ENCODE peak calls at places on chromosomes 12 and 14, in eight cellular contexts. One of them, this sample, is unnamed.

GRCh38 chr12:52201520-52201839 is 9.7 kb upstream of the KRT80 start:
- DNase-seq in NCI-H748 treated with DMSO at 0.1 percent for 48 hours: no peak
- DNase-seq in posterior cingulate gyrus: peak; percentile 12
- DNase-seq in dermis microvascular lymphatic vessel endothelial cell: no peak
- DNase-seq in HCEC 1CT: no peak
- DNase-seq in activated naive CD8-positive, alpha-beta T cell treated with anti-CD3 and anti-CD28 coated beads, Interleukin-2, amount 50 U/mL, for 24 hours: no peak
- DNase-seq in AG08396: no peak
- DNase-seq in stromal cell of bone marrow: no peak
- DNase-seq in this sample: no peak

GRCh38 chr12:55927588-55928502 is at the start of gene PYM1:
- DNase-seq in NCI-H748 treated with DMSO at 0.1 percent for 48 hours: peak; percentile 47
- DNase-seq in posterior cingulate gyrus: peak; percentile 94
- DNase-seq in dermis microvascular lymphatic vessel endothelial cell: peak; percentile 73
- DNase-seq in HCEC 1CT: peak; percentile 73
- DNase-seq in activated naive CD8-positive, alpha-beta T cell treated with anti-CD3 and anti-CD28 coated beads, Interleukin-2, amount 50 U/mL, for 24 hours: peak; percentile 73
- DNase-seq in AG08396: peak; percentile 72
- DNase-seq in stromal cell of bone marrow: peak; percentile 32
- DNase-seq in this sample: peak; percentile 97

GRCh38 chr12:48028541-48029400 is 24.5 kb upstream of the COL2A1 start:
- DNase-seq in NCI-H748 treated with DMSO at 0.1 percent for 48 hours: no peak
- DNase-seq in posterior cingulate gyrus: no peak
- DNase-seq in dermis microvascular lymphatic vessel endothelial cell: no peak
- DNase-seq in HCEC 1CT: no peak
- DNase-seq in activated naive CD8-positive, alpha-beta T cell treated with anti-CD3 and anti-CD28 coated beads, Interleukin-2, amount 50 U/mL, for 24 hours: no peak
- DNase-seq in AG08396: no peak
- DNase-seq in stromal cell of bone marrow: no peak
- DNase-seq in this sample: peak; percentile 93

GRCh38 chr14:29527286-29527685 is 400.4 kb downstream of the PRKD1 start:
- DNase-seq in NCI-H748 treated with DMSO at 0.1 percent for 48 hours: no peak
- DNase-seq in posterior cingulate gyrus: no peak
- DNase-seq in dermis microvascular lymphatic vessel endothelial cell: no peak
- DNase-seq in HCEC 1CT: no peak
- DNase-seq in activated naive CD8-positive, alpha-beta T cell treated with anti-CD3 and anti-CD28 coated beads, Interleukin-2, amount 50 U/mL, for 24 hours: no peak
- DNase-seq in AG08396: no peak
- DNase-seq in stromal cell of bone marrow: no peak
- DNase-seq in this sample: no peak

GRCh38 chr14:53890611-53891091 is 66.0 kb downstream of the BMP4 start:
- DNase-seq in NCI-H748 treated with DMSO at 0.1 percent for 48 hours: no peak
- DNase-seq in posterior cingulate gyrus: no peak
- DNase-seq in dermis microvascular lymphatic vessel endothelial cell: peak; percentile 96
- DNase-seq in HCEC 1CT: no peak
- DNase-seq in activated naive CD8-positive, alpha-beta T cell treated with anti-CD3 and anti-CD28 coated beads, Interleukin-2, amount 50 U/mL, for 24 hours: no peak
- DNase-seq in AG08396: peak; percentile 20
- DNase-seq in stromal cell of bone marrow: no peak
- DNase-seq in this sample: peak; percentile 96

GRCh38 chr14:24673059-24673458 is 39.1 kb upstream of the GZMB start:
- DNase-seq in NCI-H748 treated with DMSO at 0.1 percent for 48 hours: no peak
- DNase-seq in posterior cingulate gyrus: no peak
- DNase-seq in dermis microvascular lymphatic vessel endothelial cell: no peak
- DNase-seq in HCEC 1CT: no peak
- DNase-seq in activated naive CD8-positive, alpha-beta T cell treated with anti-CD3 and anti-CD28 coated beads, Interleukin-2, amount 50 U/mL, for 24 hours: peak; percentile 16
- DNase-seq in AG08396: no peak
- DNase-seq in stromal cell of bone marrow: no peak
- DNase-seq in this sample: no peak

GRCh38 chr14:101732128-101732527 is 29.4 kb upstream of the PPP2R5C start:
- DNase-seq in NCI-H748 treated with DMSO at 0.1 percent for 48 hours: no peak
- DNase-seq in posterior cingulate gyrus: no peak
- DNase-seq in dermis microvascular lymphatic vessel endothelial cell: no peak
- DNase-seq in HCEC 1CT: no peak
- DNase-seq in activated naive CD8-positive, alpha-beta T cell treated with anti-CD3 and anti-CD28 coated beads, Interleukin-2, amount 50 U/mL, for 24 hours: no peak
- DNase-seq in AG08396: no peak
- DNase-seq in stromal cell of bone marrow: no peak
- DNase-seq in this sample: peak; percentile 20

GRCh38 chr12:106296179-106296877 is 6.2 kb upstream of the TCP11L2 start:
- DNase-seq in NCI-H748 treated with DMSO at 0.1 percent for 48 hours: no peak
- DNase-seq in posterior cingulate gyrus: no peak
- DNase-seq in dermis microvascular lymphatic vessel endothelial cell: peak; percentile 29
- DNase-seq in HCEC 1CT: peak; percentile 84
- DNase-seq in activated naive CD8-positive, alpha-beta T cell treated with anti-CD3 and anti-CD28 coated beads, Interleukin-2, amount 50 U/mL, for 24 hours: no peak
- DNase-seq in AG08396: peak; percentile 70
- DNase-seq in stromal cell of bone marrow: peak; percentile 53
- DNase-seq in this sample: peak; percentile 15

GRCh38 chr12:130973109-130973508 is 19.4 kb downstream of the ADGRD1 start:
- DNase-seq in NCI-H748 treated with DMSO at 0.1 percent for 48 hours: no peak
- DNase-seq in posterior cingulate gyrus: no peak
- DNase-seq in dermis microvascular lymphatic vessel endothelial cell: no peak
- DNase-seq in HCEC 1CT: no peak
- DNase-seq in activated naive CD8-positive, alpha-beta T cell treated with anti-CD3 and anti-CD28 coated beads, Interleukin-2, amount 50 U/mL, for 24 hours: no peak
- DNase-seq in AG08396: no peak
- DNase-seq in stromal cell of bone marrow: no peak
- DNase-seq in this sample: peak; percentile 50

GRCh38 chr12:52004042-52004648 is 2.6 kb upstream of the TAMALIN start:
- DNase-seq in NCI-H748 treated with DMSO at 0.1 percent for 48 hours: no peak
- DNase-seq in posterior cingulate gyrus: peak; percentile 95
- DNase-seq in dermis microvascular lymphatic vessel endothelial cell: peak; percentile 65
- DNase-seq in HCEC 1CT: peak; percentile 47
- DNase-seq in activated naive CD8-positive, alpha-beta T cell treated with anti-CD3 and anti-CD28 coated beads, Interleukin-2, amount 50 U/mL, for 24 hours: no peak
- DNase-seq in AG08396: peak; percentile 87
- DNase-seq in stromal cell of bone marrow: no peak
- DNase-seq in this sample: peak; percentile 90

GRCh38 chr12:27999970-28000369 is 27.4 kb upstream of the PTHLH start:
- DNase-seq in NCI-H748 treated with DMSO at 0.1 percent for 48 hours: no peak
- DNase-seq in posterior cingulate gyrus: no peak
- DNase-seq in dermis microvascular lymphatic vessel endothelial cell: no peak
- DNase-seq in HCEC 1CT: peak; percentile 16
- DNase-seq in activated naive CD8-positive, alpha-beta T cell treated with anti-CD3 and anti-CD28 coated beads, Interleukin-2, amount 50 U/mL, for 24 hours: no peak
- DNase-seq in AG08396: no peak
- DNase-seq in stromal cell of bone marrow: no peak
- DNase-seq in this sample: no peak

GRCh38 chr12:120538281-120539156 is 4.4 kb downstream of the RNF10 start:
- DNase-seq in NCI-H748 treated with DMSO at 0.1 percent for 48 hours: no peak
- DNase-seq in posterior cingulate gyrus: no peak
- DNase-seq in dermis microvascular lymphatic vessel endothelial cell: peak; percentile 84
- DNase-seq in HCEC 1CT: peak; percentile 49
- DNase-seq in activated naive CD8-positive, alpha-beta T cell treated with anti-CD3 and anti-CD28 coated beads, Interleukin-2, amount 50 U/mL, for 24 hours: no peak
- DNase-seq in AG08396: peak; percentile 62
- DNase-seq in stromal cell of bone marrow: no peak
- DNase-seq in this sample: peak; percentile 77

GRCh38 chr12:61367281-61367785 is 892.9 kb upstream of the USP15 start:
- DNase-seq in NCI-H748 treated with DMSO at 0.1 percent for 48 hours: no peak
- DNase-seq in posterior cingulate gyrus: no peak
- DNase-seq in dermis microvascular lymphatic vessel endothelial cell: no peak
- DNase-seq in HCEC 1CT: no peak
- DNase-seq in activated naive CD8-positive, alpha-beta T cell treated with anti-CD3 and anti-CD28 coated beads, Interleukin-2, amount 50 U/mL, for 24 hours: no peak
- DNase-seq in AG08396: no peak
- DNase-seq in stromal cell of bone marrow: no peak
- DNase-seq in this sample: no peak

GRCh38 chr14:101019974-101020710 is 116.6 kb upstream of the RTL1 start:
- DNase-seq in NCI-H748 treated with DMSO at 0.1 percent for 48 hours: no peak
- DNase-seq in posterior cingulate gyrus: peak; percentile 55
- DNase-seq in dermis microvascular lymphatic vessel endothelial cell: no peak
- DNase-seq in HCEC 1CT: no peak
- DNase-seq in activated naive CD8-positive, alpha-beta T cell treated with anti-CD3 and anti-CD28 coated beads, Interleukin-2, amount 50 U/mL, for 24 hours: no peak
- DNase-seq in AG08396: no peak
- DNase-seq in stromal cell of bone marrow: no peak
- DNase-seq in this sample: peak; percentile 16

GRCh38 chr12:94596596-94596995 is 53.8 kb downstream of the TMCC3 start:
- DNase-seq in NCI-H748 treated with DMSO at 0.1 percent for 48 hours: no peak
- DNase-seq in posterior cingulate gyrus: no peak
- DNase-seq in dermis microvascular lymphatic vessel endothelial cell: no peak
- DNase-seq in HCEC 1CT: peak; percentile 23
- DNase-seq in activated naive CD8-positive, alpha-beta T cell treated with anti-CD3 and anti-CD28 coated beads, Interleukin-2, amount 50 U/mL, for 24 hours: no peak
- DNase-seq in AG08396: no peak
- DNase-seq in stromal cell of bone marrow: no peak
- DNase-seq in this sample: no peak

GRCh38 chr12:130827432-130827831 is 11.6 kb downstream of the STX2 start:
- DNase-seq in NCI-H748 treated with DMSO at 0.1 percent for 48 hours: no peak
- DNase-seq in posterior cingulate gyrus: no peak
- DNase-seq in dermis microvascular lymphatic vessel endothelial cell: no peak
- DNase-seq in HCEC 1CT: peak; percentile 8
- DNase-seq in activated naive CD8-positive, alpha-beta T cell treated with anti-CD3 and anti-CD28 coated beads, Interleukin-2, amount 50 U/mL, for 24 hours: no peak
- DNase-seq in AG08396: no peak
- DNase-seq in stromal cell of bone marrow: no peak
- DNase-seq in this sample: peak; percentile 32

GRCh38 chr12:108087900-108088299 is 41.2 kb upstream of the WSCD2 start:
- DNase-seq in NCI-H748 treated with DMSO at 0.1 percent for 48 hours: no peak
- DNase-seq in posterior cingulate gyrus: no peak
- DNase-seq in dermis microvascular lymphatic vessel endothelial cell: no peak
- DNase-seq in HCEC 1CT: no peak
- DNase-seq in activated naive CD8-positive, alpha-beta T cell treated with anti-CD3 and anti-CD28 coated beads, Interleukin-2, amount 50 U/mL, for 24 hours: no peak
- DNase-seq in AG08396: no peak
- DNase-seq in stromal cell of bone marrow: no peak
- DNase-seq in this sample: peak; percentile 1